ENCODE peak calls at places on chromosomes 2 and 18, in five cellular contexts. One of them, this sample, is unnamed.

GRCh38 chr2:130336150-130336876 is 6.4 kb upstream of the IMP4 start:
- DNase-seq in thyroid gland: no peak
- DNase-seq in CD8-positive, alpha-beta memory T cell: no peak
- DNase-seq in Peyer's patch: no peak
- DNase-seq in CD8-positive, alpha-beta T cell: no peak
- DNase-seq in this sample: no peak

GRCh38 chr18:995641-996040 is 91.0 kb downstream of the ADCYAP1 start:
- DNase-seq in thyroid gland: no peak
- DNase-seq in CD8-positive, alpha-beta memory T cell: no peak
- DNase-seq in CD8-positive, alpha-beta T cell: no peak
- DNase-seq in Peyer's patch: no peak
- DNase-seq in this sample: no peak

GRCh38 chr2:222912117-222912516 is 51.3 kb downstream of the ACSL3 start:
- DNase-seq in CD8-positive, alpha-beta T cell: no peak
- DNase-seq in thyroid gland: no peak
- DNase-seq in Peyer's patch: no peak
- DNase-seq in CD8-positive, alpha-beta memory T cell: no peak
- DNase-seq in this sample: no peak

GRCh38 chr2:119377266-119377972 is 10.6 kb downstream of the DBI start:
- DNase-seq in thyroid gland: no peak
- DNase-seq in CD8-positive, alpha-beta T cell: no peak
- DNase-seq in Peyer's patch: no peak
- DNase-seq in CD8-positive, alpha-beta memory T cell: no peak
- DNase-seq in this sample: no peak

GRCh38 chr2:157107877-157108276 is 149.6 kb upstream of the GALNT5 start:
- DNase-seq in thyroid gland: no peak
- DNase-seq in CD8-positive, alpha-beta T cell: no peak
- DNase-seq in CD8-positive, alpha-beta memory T cell: no peak
- DNase-seq in Peyer's patch: no peak
- DNase-seq in this sample: no peak

GRCh38 chr18:48152549-48152948 is 222.1 kb upstream of the SMAD2 start:
- DNase-seq in CD8-positive, alpha-beta memory T cell: no peak
- DNase-seq in CD8-positive, alpha-beta T cell: no peak
- DNase-seq in thyroid gland: no peak
- DNase-seq in Peyer's patch: no peak
- DNase-seq in this sample: no peak

GRCh38 chr2:195407782-195408181 is 249.2 kb upstream of the SLC39A10 start:
- DNase-seq in CD8-positive, alpha-beta memory T cell: no peak
- DNase-seq in CD8-positive, alpha-beta T cell: no peak
- DNase-seq in thyroid gland: no peak
- DNase-seq in Peyer's patch: no peak
- DNase-seq in this sample: no peak

GRCh38 chr18:48405108-48405507 is 4.1 kb downstream of the ZBTB7C start:
- DNase-seq in Peyer's patch: no peak
- DNase-seq in thyroid gland: no peak
- DNase-seq in CD8-positive, alpha-beta T cell: no peak
- DNase-seq in CD8-positive, alpha-beta memory T cell: no peak
- DNase-seq in this sample: no peak

GRCh38 chr18:3254725-3255124 is 7.1 kb downstream of the MYL12A start:
- DNase-seq in Peyer's patch: no peak
- DNase-seq in CD8-positive, alpha-beta memory T cell: no peak
- DNase-seq in CD8-positive, alpha-beta T cell: no peak
- DNase-seq in thyroid gland: no peak
- DNase-seq in this sample: no peak

GRCh38 chr2:220394433-220394832 is 767.0 kb downstream of the SLC4A3 start:
- DNase-seq in thyroid gland: peak; percentile 68
- DNase-seq in Peyer's patch: no peak
- DNase-seq in CD8-positive, alpha-beta memory T cell: no peak
- DNase-seq in CD8-positive, alpha-beta T cell: no peak
- DNase-seq in this sample: no peak

GRCh38 chr2:9972621-9973445 is 21.3 kb downstream of the GRHL1 start:
- DNase-seq in Peyer's patch: no peak
- DNase-seq in thyroid gland: peak; percentile 60
- DNase-seq in CD8-positive, alpha-beta T cell: no peak
- DNase-seq in CD8-positive, alpha-beta memory T cell: no peak
- DNase-seq in this sample: no peak

GRCh38 chr18:74082476-74083070 is 65.1 kb downstream of the FBXO15 start:
- DNase-seq in Peyer's patch: peak; percentile 70
- DNase-seq in thyroid gland: no peak
- DNase-seq in CD8-positive, alpha-beta T cell: peak; percentile 78
- DNase-seq in CD8-positive, alpha-beta memory T cell: peak; percentile 48
- DNase-seq in this sample: peak; percentile 75

GRCh38 chr18:50709215-50709614 is 110.6 kb downstream of the MRO start:
- DNase-seq in thyroid gland: no peak
- DNase-seq in CD8-positive, alpha-beta memory T cell: no peak
- DNase-seq in Peyer's patch: no peak
- DNase-seq in CD8-positive, alpha-beta T cell: no peak
- DNase-seq in this sample: no peak

GRCh38 chr2:100242891-100243670 is 79.2 kb downstream of the LONRF2 start:
- DNase-seq in thyroid gland: peak; percentile 73
- DNase-seq in CD8-positive, alpha-beta T cell: peak; percentile 49
- DNase-seq in Peyer's patch: peak; percentile 75
- DNase-seq in CD8-positive, alpha-beta memory T cell: no peak
- DNase-seq in this sample: no peak

GRCh38 chr2:191687867-191688266 is 9.9 kb downstream of the NABP1 start:
- DNase-seq in CD8-positive, alpha-beta T cell: no peak
- DNase-seq in Peyer's patch: no peak
- DNase-seq in thyroid gland: no peak
- DNase-seq in CD8-positive, alpha-beta memory T cell: no peak
- DNase-seq in this sample: no peak

GRCh38 chr18:7645756-7646155 is 78.6 kb downstream of the PTPRM start:
- DNase-seq in Peyer's patch: no peak
- DNase-seq in CD8-positive, alpha-beta T cell: no peak
- DNase-seq in CD8-positive, alpha-beta memory T cell: no peak
- DNase-seq in thyroid gland: peak; percentile 50
- DNase-seq in this sample: no peak

GRCh38 chr2:3667151-3667631 is 9.2 kb downstream of the ALLC start:
- DNase-seq in Peyer's patch: no peak
- DNase-seq in CD8-positive, alpha-beta T cell: no peak
- DNase-seq in thyroid gland: peak; percentile 32
- DNase-seq in CD8-positive, alpha-beta memory T cell: no peak
- DNase-seq in this sample: no peak

GRCh38 chr2:230920167-230920566 is 4.9 kb downstream of the GPR55 start:
- DNase-seq in thyroid gland: no peak
- DNase-seq in CD8-positive, alpha-beta memory T cell: no peak
- DNase-seq in Peyer's patch: no peak
- DNase-seq in CD8-positive, alpha-beta T cell: no peak
- DNase-seq in this sample: no peak

GRCh38 chr2:67564076-67564475 is 166.9 kb downstream of the ETAA1 start:
- DNase-seq in Peyer's patch: no peak
- DNase-seq in CD8-positive, alpha-beta memory T cell: no peak
- DNase-seq in CD8-positive, alpha-beta T cell: no peak
- DNase-seq in thyroid gland: no peak
- DNase-seq in this sample: no peak

GRCh38 chr2:8929128-8929527 is 74.4 kb downstream of the MBOAT2 start:
- DNase-seq in CD8-positive, alpha-beta memory T cell: no peak
- DNase-seq in thyroid gland: no peak
- DNase-seq in CD8-positive, alpha-beta T cell: no peak
- DNase-seq in Peyer's patch: no peak
- DNase-seq in this sample: no peak

GRCh38 chr2:1491751-1492150 is 78.5 kb downstream of the TPO start:
- DNase-seq in thyroid gland: no peak
- DNase-seq in CD8-positive, alpha-beta memory T cell: no peak
- DNase-seq in CD8-positive, alpha-beta T cell: no peak
- DNase-seq in Peyer's patch: peak; percentile 22
- DNase-seq in this sample: no peak

GRCh38 chr2:206378835-206379234 is 64.5 kb upstream of the ADAM23 start:
- DNase-seq in Peyer's patch: no peak
- DNase-seq in thyroid gland: no peak
- DNase-seq in CD8-positive, alpha-beta memory T cell: no peak
- DNase-seq in CD8-positive, alpha-beta T cell: no peak
- DNase-seq in this sample: no peak

GRCh38 chr2:238997137-238997390 is 149.2 kb downstream of the TWIST2 start:
- DNase-seq in thyroid gland: no peak
- DNase-seq in CD8-positive, alpha-beta T cell: no peak
- DNase-seq in CD8-positive, alpha-beta memory T cell: no peak
- DNase-seq in Peyer's patch: no peak
- DNase-seq in this sample: no peak
- H3K27me3 ChIP-seq in thyroid gland: no peaks in the 10 kb centered on the region
- H3K27me3 ChIP-seq in CD8-positive, alpha-beta T cell: no peaks in the 10 kb centered on the region
- H3K27me3 ChIP-seq in CD8-positive, alpha-beta memory T cell: no peaks in the 10 kb centered on the region
- H3K27me3 ChIP-seq in Peyer's patch: no peaks in the 10 kb centered on the region
- H3K27me3 ChIP-seq in this sample: no peaks in the 10 kb centered on the region

GRCh38 chr2:200528228-200528627 is 2.2 kb downstream of the SGO2 start:
- DNase-seq in Peyer's patch: no peak
- DNase-seq in CD8-positive, alpha-beta T cell: no peak
- DNase-seq in CD8-positive, alpha-beta memory T cell: no peak
- DNase-seq in thyroid gland: no peak
- DNase-seq in this sample: no peak

GRCh38 chr2:200538139-200538538 is 12.1 kb downstream of the SGO2 start:
- DNase-seq in CD8-positive, alpha-beta T cell: no peak
- DNase-seq in Peyer's patch: no peak
- DNase-seq in CD8-positive, alpha-beta memory T cell: no peak
- DNase-seq in thyroid gland: no peak
- DNase-seq in this sample: no peak

GRCh38 chr2:200534572-200534971 is 8.6 kb downstream of the SGO2 start:
- DNase-seq in CD8-positive, alpha-beta memory T cell: no peak
- DNase-seq in CD8-positive, alpha-beta T cell: no peak
- DNase-seq in thyroid gland: no peak
- DNase-seq in Peyer's patch: no peak
- DNase-seq in this sample: no peak

GRCh38 chr2:200533754-200534153 is 7.7 kb downstream of the SGO2 start:
- DNase-seq in CD8-positive, alpha-beta memory T cell: no peak
- DNase-seq in CD8-positive, alpha-beta T cell: no peak
- DNase-seq in Peyer's patch: no peak
- DNase-seq in thyroid gland: no peak
- DNase-seq in this sample: no peak
- H3K36me3 ChIP-seq in CD8-positive, alpha-beta memory T cell: no peaks in the 10 kb centered on the region
- H3K36me3 ChIP-seq in CD8-positive, alpha-beta T cell: no peaks in the 10 kb centered on the region
- H3K36me3 ChIP-seq in Peyer's patch: no peaks in the 10 kb centered on the region
- H3K36me3 ChIP-seq in thyroid gland: no peaks in the 10 kb centered on the region
- H3K36me3 ChIP-seq in this sample: no peaks in the 10 kb centered on the region

DNA sequence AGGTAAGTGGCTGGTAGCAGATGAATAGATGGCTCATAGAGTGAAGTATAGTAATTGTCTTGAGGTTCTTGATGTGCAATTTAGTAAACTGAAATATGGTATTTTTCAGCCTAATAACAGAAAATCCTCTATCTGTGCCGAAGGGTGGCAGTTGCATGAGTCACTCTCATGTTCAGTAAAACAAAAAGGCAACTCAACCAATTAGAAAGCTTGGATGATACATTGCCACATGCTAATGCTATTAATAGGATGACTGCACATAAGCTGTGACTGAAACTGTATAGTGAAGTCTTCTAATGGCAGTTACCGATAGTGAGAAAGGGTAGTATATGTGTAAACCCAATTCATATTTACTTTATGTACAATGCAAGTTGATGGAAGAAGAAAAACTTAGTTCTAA is 52.2 kb downstream of the DCC start:
- DNase-seq in CD8-positive, alpha-beta T cell: no peak
- DNase-seq in CD8-positive, alpha-beta memory T cell: no peak
- DNase-seq in Peyer's patch: no peak
- DNase-seq in thyroid gland: no peak
- DNase-seq in this sample: no peak
- H3K27ac ChIP-seq in CD8-positive, alpha-beta T cell: no peak overlapping the region
- H3K27ac ChIP-seq in CD8-positive, alpha-beta memory T cell: no peak overlapping the region
- H3K27ac ChIP-seq in Peyer's patch: no peak overlapping the region
- H3K27ac ChIP-seq in thyroid gland: no peak overlapping the region
- H3K27ac ChIP-seq in this sample: no peak overlapping the region

GRCh38 chr2:37356299-37356698 is 11.9 kb downstream of the QPCT start:
- DNase-seq in thyroid gland: no peak
- DNase-seq in Peyer's patch: no peak
- DNase-seq in CD8-positive, alpha-beta T cell: no peak
- DNase-seq in CD8-positive, alpha-beta memory T cell: no peak
- DNase-seq in this sample: no peak

GRCh38 chr2:37355735-37356134 is 11.3 kb downstream of the QPCT start:
- DNase-seq in Peyer's patch: no peak
- DNase-seq in CD8-positive, alpha-beta memory T cell: no peak
- DNase-seq in CD8-positive, alpha-beta T cell: no peak
- DNase-seq in thyroid gland: no peak
- DNase-seq in this sample: no peak

GRCh38 chr2:37357053-37357452 is 12.6 kb downstream of the QPCT start:
- DNase-seq in Peyer's patch: no peak
- DNase-seq in CD8-positive, alpha-beta T cell: no peak
- DNase-seq in thyroid gland: no peak
- DNase-seq in CD8-positive, alpha-beta memory T cell: no peak
- DNase-seq in this sample: no peak

GRCh38 chr2:37358466-37358865 is 14.0 kb downstream of the QPCT start:
- DNase-seq in Peyer's patch: no peak
- DNase-seq in CD8-positive, alpha-beta T cell: no peak
- DNase-seq in thyroid gland: no peak
- DNase-seq in CD8-positive, alpha-beta memory T cell: no peak
- DNase-seq in this sample: no peak

DNA sequence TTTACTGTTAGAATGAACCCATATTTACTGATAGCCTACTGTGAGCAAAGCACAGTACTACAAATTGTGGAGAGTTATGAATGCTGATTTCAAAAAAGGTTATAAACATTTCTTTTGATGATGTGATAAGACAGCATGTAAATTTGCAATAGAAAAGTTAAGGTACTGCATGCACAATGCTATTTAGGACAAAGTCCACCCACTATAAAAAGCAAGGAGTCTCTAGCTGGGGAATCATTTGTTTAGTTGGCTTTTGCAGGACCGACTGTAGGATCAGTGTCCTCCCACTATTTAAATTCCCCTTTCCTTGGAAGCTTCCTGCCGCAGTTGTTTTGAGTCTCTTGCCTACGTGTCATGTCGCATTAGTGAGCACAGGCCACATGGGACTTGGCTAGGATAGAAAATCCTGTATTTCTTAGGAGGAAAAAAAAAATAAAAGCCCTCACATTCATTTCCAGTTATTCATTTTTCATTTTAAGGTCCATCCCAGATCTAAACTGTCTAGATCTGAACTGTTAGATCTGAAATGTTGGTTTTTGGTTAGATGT is 13.1 kb downstream of the QPCT start:
- DNase-seq in CD8-positive, alpha-beta memory T cell: no peak
- DNase-seq in Peyer's patch: no peak
- DNase-seq in CD8-positive, alpha-beta T cell: no peak
- DNase-seq in thyroid gland: no peak
- DNase-seq in this sample: no peak
- H3K27me3 ChIP-seq in CD8-positive, alpha-beta memory T cell: no peaks in the 10 kb centered on the region
- H3K27me3 ChIP-seq in Peyer's patch: no peaks in the 10 kb centered on the region
- H3K27me3 ChIP-seq in CD8-positive, alpha-beta T cell: no peaks in the 10 kb centered on the region
- H3K27me3 ChIP-seq in thyroid gland: no peaks in the 10 kb centered on the region
- H3K27me3 ChIP-seq in this sample: no peaks in the 10 kb centered on the region

GRCh38 chr2:54638103-54638502 is 85.4 kb upstream of the EML6 start:
- DNase-seq in CD8-positive, alpha-beta memory T cell: no peak
- DNase-seq in thyroid gland: no peak
- DNase-seq in CD8-positive, alpha-beta T cell: no peak
- DNase-seq in Peyer's patch: no peak
- DNase-seq in this sample: no peak

GRCh38 chr2:54634564-54635511 is 88.6 kb upstream of the EML6 start:
- DNase-seq in thyroid gland: peak; percentile 38
- DNase-seq in Peyer's patch: no peak
- DNase-seq in CD8-positive, alpha-beta T cell: peak; percentile 26
- DNase-seq in CD8-positive, alpha-beta memory T cell: no peak
- DNase-seq in this sample: peak; percentile 36

GRCh38 chr2:54634012-54634411 is 89.5 kb upstream of the EML6 start:
- DNase-seq in CD8-positive, alpha-beta memory T cell: no peak
- DNase-seq in Peyer's patch: no peak
- DNase-seq in thyroid gland: no peak
- DNase-seq in CD8-positive, alpha-beta T cell: no peak
- DNase-seq in this sample: no peak

GRCh38 chr2:54636425-54637139 is 86.9 kb upstream of the EML6 start:
- DNase-seq in Peyer's patch: no peak
- DNase-seq in thyroid gland: peak; percentile 68
- DNase-seq in CD8-positive, alpha-beta memory T cell: no peak
- DNase-seq in CD8-positive, alpha-beta T cell: no peak
- DNase-seq in this sample: no peak

GRCh38 chr2:54635554-54636152 is 87.8 kb upstream of the EML6 start:
- DNase-seq in Peyer's patch: no peak
- DNase-seq in thyroid gland: no peak
- DNase-seq in CD8-positive, alpha-beta T cell: no peak
- DNase-seq in CD8-positive, alpha-beta memory T cell: no peak
- DNase-seq in this sample: no peak
- H3K36me3 ChIP-seq in Peyer's patch: peaks cover 73% of the 10 kb centered on the region
- H3K36me3 ChIP-seq in thyroid gland: peaks cover 39% of the 10 kb centered on the region
- H3K36me3 ChIP-seq in CD8-positive, alpha-beta T cell: peaks cover 53% of the 10 kb centered on the region
- H3K36me3 ChIP-seq in CD8-positive, alpha-beta memory T cell: peaks cover 71% of the 10 kb centered on the region
- H3K36me3 ChIP-seq in this sample: peaks cover 47% of the 10 kb centered on the region

This sample was measured in naive thymus-derived CD4-positive, alpha-beta T cell.